ENCODE peak calls at places on chromosome 3, in nine cellular contexts. One of them, this sample, is unnamed.

GRCh38 chr3:128395500-128396125 is 71.1 kb downstream of the DNAJB8 start:
- DNase-seq in PC-3: no peak
- DNase-seq in IMR-90: peak; percentile 43
- DNase-seq in naive thymus-derived CD4-positive, alpha-beta T cell: no peak
- DNase-seq in lung: no peak
- DNase-seq in spleen: no peak
- DNase-seq in aorta: no peak
- DNase-seq in cardiac muscle cell: peak; percentile 87
- DNase-seq in upper lobe of right lung: no peak
- DNase-seq in this sample: peak; percentile 93

GRCh38 chr3:13281657-13282527 is 138.2 kb downstream of the NUP210 start:
- DNase-seq in IMR-90: no peak
- DNase-seq in cardiac muscle cell: peak; percentile 20
- DNase-seq in aorta: peak; percentile 78
- DNase-seq in PC-3: peak; percentile 60
- DNase-seq in spleen: peak; percentile 76
- DNase-seq in naive thymus-derived CD4-positive, alpha-beta T cell: no peak
- DNase-seq in lung: peak; percentile 49
- DNase-seq in upper lobe of right lung: peak; percentile 70
- DNase-seq in this sample: peak; percentile 79

GRCh38 chr3:16842710-16843270 is 42.0 kb upstream of the PLCL2 start:
- DNase-seq in lung: no peak
- DNase-seq in PC-3: peak; percentile 46
- DNase-seq in cardiac muscle cell: no peak
- DNase-seq in aorta: no peak
- DNase-seq in naive thymus-derived CD4-positive, alpha-beta T cell: no peak
- DNase-seq in upper lobe of right lung: no peak
- DNase-seq in spleen: no peak
- DNase-seq in IMR-90: no peak
- DNase-seq in this sample: no peak

GRCh38 chr3:133943639-133944131 is 48.0 kb upstream of the RAB6B start:
- DNase-seq in spleen: peak; percentile 45
- DNase-seq in IMR-90: peak; percentile 98
- DNase-seq in lung: no peak
- DNase-seq in PC-3: peak; percentile 88
- DNase-seq in aorta: peak; percentile 69
- DNase-seq in upper lobe of right lung: peak; percentile 64
- DNase-seq in cardiac muscle cell: peak; percentile 95
- DNase-seq in naive thymus-derived CD4-positive, alpha-beta T cell: no peak
- DNase-seq in this sample: no peak

GRCh38 chr3:52428151-52429005 is 16.5 kb downstream of the SEMA3G start:
- DNase-seq in cardiac muscle cell: peak; percentile 89
- DNase-seq in upper lobe of right lung: peak; percentile 37
- DNase-seq in spleen: peak; percentile 40
- DNase-seq in aorta: no peak
- DNase-seq in IMR-90: peak; percentile 83
- DNase-seq in naive thymus-derived CD4-positive, alpha-beta T cell: peak; percentile 28
- DNase-seq in PC-3: peak; percentile 82
- DNase-seq in lung: peak; percentile 66
- DNase-seq in this sample: peak; percentile 57

GRCh38 chr3:178297204-178297603 is 239.0 kb upstream of the KCNMB2 start:
- DNase-seq in spleen: no peak
- DNase-seq in IMR-90: no peak
- DNase-seq in PC-3: no peak
- DNase-seq in lung: no peak
- DNase-seq in upper lobe of right lung: no peak
- DNase-seq in naive thymus-derived CD4-positive, alpha-beta T cell: no peak
- DNase-seq in aorta: no peak
- DNase-seq in cardiac muscle cell: peak; percentile 66
- DNase-seq in this sample: no peak

GRCh38 chr3:43001094-43001553 is 22.0 kb downstream of the GASK1A start:
- DNase-seq in cardiac muscle cell: peak; percentile 99
- DNase-seq in aorta: peak; percentile 88
- DNase-seq in IMR-90: peak; percentile 85
- DNase-seq in lung: peak; percentile 80
- DNase-seq in naive thymus-derived CD4-positive, alpha-beta T cell: no peak
- DNase-seq in upper lobe of right lung: peak; percentile 74
- DNase-seq in PC-3: peak; percentile 11
- DNase-seq in spleen: no peak
- DNase-seq in this sample: peak; percentile 95

GRCh38 chr3:134606033-134607025 is 44.5 kb downstream of the KY start:
- DNase-seq in spleen: no peak
- DNase-seq in lung: no peak
- DNase-seq in aorta: peak; percentile 54
- DNase-seq in IMR-90: no peak
- DNase-seq in cardiac muscle cell: peak; percentile 37
- DNase-seq in upper lobe of right lung: no peak
- DNase-seq in naive thymus-derived CD4-positive, alpha-beta T cell: no peak
- DNase-seq in PC-3: no peak
- DNase-seq in this sample: no peak

GRCh38 chr3:139353920-139354556 is 10.2 kb downstream of the MRPS22 start:
- DNase-seq in PC-3: peak; percentile 70
- DNase-seq in IMR-90: peak; percentile 71
- DNase-seq in naive thymus-derived CD4-positive, alpha-beta T cell: no peak
- DNase-seq in aorta: no peak
- DNase-seq in spleen: no peak
- DNase-seq in upper lobe of right lung: no peak
- DNase-seq in lung: no peak
- DNase-seq in cardiac muscle cell: peak; percentile 75
- DNase-seq in this sample: no peak

GRCh38 chr3:61688307-61688695 is 126.9 kb downstream of the PTPRG start:
- DNase-seq in aorta: no peak
- DNase-seq in upper lobe of right lung: no peak
- DNase-seq in cardiac muscle cell: no peak
- DNase-seq in PC-3: no peak
- DNase-seq in naive thymus-derived CD4-positive, alpha-beta T cell: no peak
- DNase-seq in spleen: no peak
- DNase-seq in lung: no peak
- DNase-seq in IMR-90: no peak
- DNase-seq in this sample: no peak

GRCh38 chr3:14962762-14963161 is 15.4 kb downstream of the NR2C2 start:
- DNase-seq in IMR-90: peak; percentile 88
- DNase-seq in naive thymus-derived CD4-positive, alpha-beta T cell: no peak
- DNase-seq in lung: no peak
- DNase-seq in cardiac muscle cell: no peak
- DNase-seq in spleen: no peak
- DNase-seq in PC-3: peak; percentile 44
- DNase-seq in upper lobe of right lung: no peak
- DNase-seq in aorta: no peak
- DNase-seq in this sample: no peak

GRCh38 chr3:170058127-170058526 is 20.3 kb downstream of the GPR160 start:
- DNase-seq in PC-3: no peak
- DNase-seq in spleen: peak; percentile 70
- DNase-seq in cardiac muscle cell: no peak
- DNase-seq in naive thymus-derived CD4-positive, alpha-beta T cell: no peak
- DNase-seq in aorta: no peak
- DNase-seq in IMR-90: no peak
- DNase-seq in upper lobe of right lung: no peak
- DNase-seq in lung: no peak
- DNase-seq in this sample: no peak

GRCh38 chr3:58098531-58098930 is 90.3 kb downstream of the FLNB start:
- DNase-seq in upper lobe of right lung: no peak
- DNase-seq in aorta: no peak
- DNase-seq in naive thymus-derived CD4-positive, alpha-beta T cell: no peak
- DNase-seq in spleen: no peak
- DNase-seq in cardiac muscle cell: no peak
- DNase-seq in lung: no peak
- DNase-seq in IMR-90: no peak
- DNase-seq in PC-3: no peak
- DNase-seq in this sample: no peak

GRCh38 chr3:171561601-171562323 is 101.6 kb upstream of the TNIK start:
- DNase-seq in cardiac muscle cell: peak; percentile 66
- DNase-seq in PC-3: no peak
- DNase-seq in upper lobe of right lung: no peak
- DNase-seq in aorta: no peak
- DNase-seq in naive thymus-derived CD4-positive, alpha-beta T cell: no peak
- DNase-seq in lung: no peak
- DNase-seq in IMR-90: no peak
- DNase-seq in spleen: no peak
- DNase-seq in this sample: no peak

GRCh38 chr3:160162440-160162839 is 62.8 kb upstream of the C3orf80 start:
- DNase-seq in spleen: no peak
- DNase-seq in upper lobe of right lung: no peak
- DNase-seq in cardiac muscle cell: no peak
- DNase-seq in aorta: no peak
- DNase-seq in IMR-90: no peak
- DNase-seq in PC-3: no peak
- DNase-seq in lung: no peak
- DNase-seq in naive thymus-derived CD4-positive, alpha-beta T cell: no peak
- DNase-seq in this sample: no peak

GRCh38 chr3:24199305-24199704 is 254.2 kb downstream of the NR1D2 start:
- DNase-seq in PC-3: no peak
- DNase-seq in naive thymus-derived CD4-positive, alpha-beta T cell: no peak
- DNase-seq in cardiac muscle cell: no peak
- DNase-seq in lung: no peak
- DNase-seq in upper lobe of right lung: no peak
- DNase-seq in aorta: no peak
- DNase-seq in IMR-90: no peak
- DNase-seq in spleen: no peak
- DNase-seq in this sample: no peak

GRCh38 chr3:24192469-24193056 is 247.5 kb downstream of the NR1D2 start:
- DNase-seq in IMR-90: no peak
- DNase-seq in cardiac muscle cell: no peak
- DNase-seq in PC-3: no peak
- DNase-seq in lung: no peak
- DNase-seq in naive thymus-derived CD4-positive, alpha-beta T cell: no peak
- DNase-seq in aorta: no peak
- DNase-seq in upper lobe of right lung: no peak
- DNase-seq in spleen: no peak
- DNase-seq in this sample: no peak

GRCh38 chr3:24197809-24198208 is 252.7 kb downstream of the NR1D2 start:
- DNase-seq in aorta: no peak
- DNase-seq in lung: no peak
- DNase-seq in PC-3: peak; percentile 11
- DNase-seq in IMR-90: no peak
- DNase-seq in naive thymus-derived CD4-positive, alpha-beta T cell: no peak
- DNase-seq in spleen: no peak
- DNase-seq in cardiac muscle cell: no peak
- DNase-seq in upper lobe of right lung: no peak
- DNase-seq in this sample: no peak

GRCh38 chr3:24196526-24196925 is 251.4 kb downstream of the NR1D2 start:
- DNase-seq in spleen: no peak
- DNase-seq in aorta: no peak
- DNase-seq in IMR-90: no peak
- DNase-seq in naive thymus-derived CD4-positive, alpha-beta T cell: no peak
- DNase-seq in lung: no peak
- DNase-seq in cardiac muscle cell: peak; percentile 44
- DNase-seq in upper lobe of right lung: no peak
- DNase-seq in PC-3: peak; percentile 18
- DNase-seq in this sample: no peak

GRCh38 chr3:24195504-24196230 is 250.6 kb downstream of the NR1D2 start:
- DNase-seq in cardiac muscle cell: no peak
- DNase-seq in spleen: no peak
- DNase-seq in naive thymus-derived CD4-positive, alpha-beta T cell: no peak
- DNase-seq in upper lobe of right lung: no peak
- DNase-seq in PC-3: no peak
- DNase-seq in IMR-90: no peak
- DNase-seq in aorta: no peak
- DNase-seq in lung: no peak
- DNase-seq in this sample: no peak
- H3K4me1 ChIP-seq in cardiac muscle cell: peaks cover 19% of the 10 kb centered on the region
- H3K4me1 ChIP-seq in spleen: no peaks in the 10 kb centered on the region
- H3K4me1 ChIP-seq in naive thymus-derived CD4-positive, alpha-beta T cell: no peaks in the 10 kb centered on the region
- H3K4me1 ChIP-seq in upper lobe of right lung: no peaks in the 10 kb centered on the region
- H3K4me1 ChIP-seq in PC-3: no peaks in the 10 kb centered on the region
- H3K4me1 ChIP-seq in IMR-90: no peaks in the 10 kb centered on the region
- H3K4me1 ChIP-seq in aorta: peaks cover 9% of the 10 kb centered on the region
- H3K4me1 ChIP-seq in lung: peaks cover 1% of the 10 kb centered on the region
- H3K4me1 ChIP-seq in this sample: peaks cover 1% of the 10 kb centered on the region

GRCh38 chr3:76550522-76551201 is 489.2 kb upstream of the ROBO2 start:
- DNase-seq in PC-3: no peak
- DNase-seq in aorta: no peak
- DNase-seq in IMR-90: no peak
- DNase-seq in upper lobe of right lung: peak; percentile 53
- DNase-seq in lung: no peak
- DNase-seq in naive thymus-derived CD4-positive, alpha-beta T cell: no peak
- DNase-seq in cardiac muscle cell: no peak
- DNase-seq in spleen: peak; percentile 64
- DNase-seq in this sample: no peak
- H3K9me3 ChIP-seq in PC-3: peaks cover 3% of the 10 kb centered on the region
- H3K9me3 ChIP-seq in aorta: no peaks in the 10 kb centered on the region
- H3K9me3 ChIP-seq in IMR-90: no peaks in the 10 kb centered on the region
- H3K9me3 ChIP-seq in upper lobe of right lung: no peaks in the 10 kb centered on the region
- H3K9me3 ChIP-seq in lung: no peaks in the 10 kb centered on the region
- H3K9me3 ChIP-seq in naive thymus-derived CD4-positive, alpha-beta T cell: no peaks in the 10 kb centered on the region
- H3K9me3 ChIP-seq in cardiac muscle cell: no peaks in the 10 kb centered on the region
- H3K9me3 ChIP-seq in spleen: peaks cover 9% of the 10 kb centered on the region
- H3K9me3 ChIP-seq in this sample: no peaks in the 10 kb centered on the region

GRCh38 chr3:86797946-86798345 is 193.0 kb downstream of the VGLL3 start:
- DNase-seq in PC-3: no peak
- DNase-seq in spleen: no peak
- DNase-seq in upper lobe of right lung: no peak
- DNase-seq in IMR-90: no peak
- DNase-seq in lung: no peak
- DNase-seq in cardiac muscle cell: no peak
- DNase-seq in aorta: no peak
- DNase-seq in naive thymus-derived CD4-positive, alpha-beta T cell: no peak
- DNase-seq in this sample: no peak

GRCh38 chr3:86800116-86800515 is 190.8 kb downstream of the VGLL3 start:
- DNase-seq in IMR-90: no peak
- DNase-seq in aorta: no peak
- DNase-seq in lung: no peak
- DNase-seq in PC-3: no peak
- DNase-seq in spleen: no peak
- DNase-seq in cardiac muscle cell: no peak
- DNase-seq in upper lobe of right lung: no peak
- DNase-seq in naive thymus-derived CD4-positive, alpha-beta T cell: no peak
- DNase-seq in this sample: no peak

GRCh38 chr3:86792316-86792715 is 198.6 kb downstream of the VGLL3 start:
- DNase-seq in spleen: no peak
- DNase-seq in lung: no peak
- DNase-seq in IMR-90: peak; percentile 66
- DNase-seq in PC-3: peak; percentile 27
- DNase-seq in naive thymus-derived CD4-positive, alpha-beta T cell: no peak
- DNase-seq in cardiac muscle cell: peak; percentile 57
- DNase-seq in aorta: no peak
- DNase-seq in upper lobe of right lung: no peak
- DNase-seq in this sample: no peak

GRCh38 chr3:86793786-86794185 is 197.2 kb downstream of the VGLL3 start:
- DNase-seq in aorta: no peak
- DNase-seq in naive thymus-derived CD4-positive, alpha-beta T cell: no peak
- DNase-seq in cardiac muscle cell: peak; percentile 95
- DNase-seq in IMR-90: peak; percentile 97
- DNase-seq in lung: no peak
- DNase-seq in upper lobe of right lung: no peak
- DNase-seq in spleen: no peak
- DNase-seq in PC-3: peak; percentile 96
- DNase-seq in this sample: no peak

GRCh38 chr3:86794336-86795065 is 196.4 kb downstream of the VGLL3 start:
- DNase-seq in IMR-90: peak; percentile 59
- DNase-seq in spleen: no peak
- DNase-seq in lung: no peak
- DNase-seq in aorta: no peak
- DNase-seq in upper lobe of right lung: no peak
- DNase-seq in naive thymus-derived CD4-positive, alpha-beta T cell: no peak
- DNase-seq in cardiac muscle cell: peak; percentile 48
- DNase-seq in PC-3: no peak
- DNase-seq in this sample: no peak
- H3K27ac ChIP-seq in IMR-90: peak overlapping the region; percentile 85
- H3K27ac ChIP-seq in spleen: peak overlapping the region; percentile 70
- H3K27ac ChIP-seq in lung: peak overlapping the region; percentile 40
- H3K27ac ChIP-seq in aorta: peak overlapping the region; percentile 78
- H3K27ac ChIP-seq in upper lobe of right lung: peak overlapping the region; percentile 59
- H3K27ac ChIP-seq in naive thymus-derived CD4-positive, alpha-beta T cell: no peak overlapping the region
- H3K27ac ChIP-seq in cardiac muscle cell: no peak overlapping the region
- H3K27ac ChIP-seq in PC-3: peak overlapping the region; percentile 80
- H3K27ac ChIP-seq in this sample: peak overlapping the region; percentile 62

GRCh38 chr3:181727122-181728036 is 15.7 kb downstream of the SOX2 start:
- DNase-seq in lung: no peak
- DNase-seq in spleen: no peak
- DNase-seq in upper lobe of right lung: no peak
- DNase-seq in IMR-90: no peak
- DNase-seq in cardiac muscle cell: no peak
- DNase-seq in aorta: no peak
- DNase-seq in naive thymus-derived CD4-positive, alpha-beta T cell: no peak
- DNase-seq in PC-3: no peak
- DNase-seq in this sample: no peak
- H3K4me1 ChIP-seq in lung: peaks cover 5% of the 10 kb centered on the region
- H3K4me1 ChIP-seq in spleen: peaks cover 16% of the 10 kb centered on the region
- H3K4me1 ChIP-seq in upper lobe of right lung: peaks cover 14% of the 10 kb centered on the region
- H3K4me1 ChIP-seq in IMR-90: no peaks in the 10 kb centered on the region
- H3K4me1 ChIP-seq in cardiac muscle cell: no peaks in the 10 kb centered on the region
- H3K4me1 ChIP-seq in aorta: no peaks in the 10 kb centered on the region
- H3K4me1 ChIP-seq in naive thymus-derived CD4-positive, alpha-beta T cell: no peaks in the 10 kb centered on the region
- H3K4me1 ChIP-seq in PC-3: no peaks in the 10 kb centered on the region
- H3K4me1 ChIP-seq in this sample: peaks cover 4% of the 10 kb centered on the region